ENCODE peak calls at places on chromosomes 3 and 15, in six cellular contexts. T is fibroblast of the aortic adventitia; Q is ovary; L is neural crest cell; H is activated CD8-positive, alpha-beta memory T cell treated with anti-CD3 and anti-CD28 coated beads for 24 hours; Z is SW 1271. M is an unnamed sample.

GRCh38 chr15:25177955-25178801 is 223.4 kb downstream of the SNRPN start:
- DNase-seq in T (no peak), Q (peak; percentile 6), H (peak; percentile 30), Z (no peak), L (no peak), M (no peak)

GRCh38 chr3:102092617-102093466 is 243.5 kb downstream of the NFKBIZ start:
- DNase-seq in H (no peak), Z (no peak), L (no peak), T (no peak), Q (no peak), M (no peak)

GRCh38 chr3:170622369-170623159 is 36.7 kb upstream of the SLC7A14 start:
- DNase-seq in T (peak; percentile 93), Q (peak; percentile 57), L (no peak), Z (no peak), H (no peak), M (peak; percentile 16)

GRCh38 chr3:150627557-150627956 is 24.4 kb downstream of the SELENOT start:
- DNase-seq in L (no peak), Q (no peak), T (peak; percentile 59), Z (no peak), H (no peak), M (no peak)

GRCh38 chr3:165070682-165071081 is 7.6 kb downstream of the SI start:
- DNase-seq in Z (no peak), L (no peak), Q (no peak), H (no peak), T (no peak), M (no peak)

GRCh38 chr3:14266361-14266760 is 87.7 kb downstream of the LSM3 start:
- DNase-seq in Q (peak; percentile 80), H (no peak), T (peak; percentile 91), L (no peak), Z (no peak), M (no peak)

GRCh38 chr15:78977091-78977571 is 32.3 kb upstream of the CTSH start:
- DNase-seq in T (no peak), Z (no peak), H (no peak), Q (no peak), L (no peak), M (no peak)

GRCh38 chr3:72147600-72147999 is 362.7 kb upstream of the PROK2 start:
- DNase-seq in L (no peak), Q (no peak), Z (no peak), H (no peak), T (no peak), M (no peak)

GRCh38 chr3:16286161-16286560 is 21.1 kb downstream of the OXNAD1 start:
- DNase-seq in T (no peak), L (no peak), Z (no peak), Q (no peak), H (peak; percentile 71), M (no peak)

GRCh38 chr3:180923561-180923960 is 11.1 kb downstream of the FXR1 start:
- DNase-seq in Q (no peak), L (no peak), H (no peak), T (no peak), Z (no peak), M (no peak)

GRCh38 chr3:125240496-125240895 is 27.9 kb upstream of the SLC12A8 start:
- DNase-seq in L (no peak), T (peak; percentile 30), Z (no peak), H (no peak), Q (no peak), M (no peak)

GRCh38 chr3:119289371-119289770 is 4.8 kb upstream of the ARHGAP31 start:
- DNase-seq in Z (no peak), H (no peak), L (no peak), Q (no peak), T (no peak), M (no peak)

GRCh38 chr3:33076952-33077351 is 20.0 kb downstream of the GLB1 start:
- DNase-seq in H (peak; percentile 26), L (no peak), Q (no peak), Z (no peak), T (no peak), M (no peak)

GRCh38 chr3:45937206-45938042 is 5.8 kb upstream of the CXCR6 start:
- DNase-seq in T (no peak), L (no peak), Q (no peak), Z (no peak), H (peak; percentile 53), M (no peak)

GRCh38 chr15:66901336-66902100 is 163.9 kb upstream of the SMAD3 start:
- DNase-seq in H (no peak), Q (no peak), T (peak; percentile 54), Z (peak; percentile 33), L (no peak), M (no peak)

GRCh38 chr3:33115024-33115768 is 1.4 kb downstream of the CRTAP start:
- DNase-seq in Q (peak; percentile 66), T (peak; percentile 96), H (no peak), Z (no peak), L (no peak), M (no peak)

GRCh38 chr3:112086857-112087524 is 802 bp downstream of the C3orf52 start:
- DNase-seq in Z (peak; percentile 25), L (no peak), T (peak; percentile 47), H (no peak), Q (no peak), M (no peak)

GRCh38 chr15:67156426-67156825 is 91.0 kb downstream of the SMAD3 start:
- DNase-seq in H (no peak), Z (no peak), L (no peak), Q (no peak), T (no peak), M (no peak)

GRCh38 chr3:148790841-148791240 is 36.8 kb upstream of the CPB1 start:
- DNase-seq in Q (no peak), T (peak; percentile 44), L (no peak), H (no peak), Z (no peak), M (no peak)

GRCh38 chr3:77338195-77338594 is 298.3 kb downstream of the ROBO2 start:
- DNase-seq in T (no peak), Z (no peak), Q (no peak), H (no peak), L (no peak), M (no peak)

GRCh38 chr15:66253643-66254363 is at the start of gene MEGF11:
- DNase-seq in L (peak; percentile 25), Z (peak; percentile 36), T (peak; percentile 35), H (no peak), Q (peak; percentile 38), M (no peak)

GRCh38 chr15:78440375-78441373 is 2.7 kb downstream of the IREB2 start:
- DNase-seq in L (no peak), T (no peak), Q (no peak), H (no peak), Z (no peak), M (no peak)

GRCh38 chr15:100601158-100601557 is 826 bp downstream of the LINS1 start:
- DNase-seq in Q (no peak), H (no peak), T (peak; percentile 7), L (no peak), Z (no peak), M (no peak)

GRCh38 chr3:184361532-184361931 is at the start of the genes CLCN2 and POLR2H:
- DNase-seq in L (peak; percentile 69), T (peak; percentile 26), Z (no peak), H (no peak), Q (peak; percentile 79), M (no peak)

GRCh38 chr15:39287322-39288195 is 293.3 kb upstream of the THBS1 start:
- DNase-seq in T (no peak), Q (no peak), L (no peak), Z (peak; percentile 2), H (no peak), M (no peak)

GRCh38 chr15:63600001-63600645 is 2.9 kb downstream of the FBXL22 start:
- DNase-seq in L (peak; percentile 20), Z (peak; percentile 23), Q (no peak), T (peak; percentile 15), H (no peak), M (no peak)

GRCh38 chr3:16834214-16834613 is 50.5 kb upstream of the PLCL2 start:
- DNase-seq in L (no peak), Q (no peak), H (no peak), Z (no peak), T (no peak), M (no peak)

GRCh38 chr3:172259191-172259590 is 189.1 kb downstream of the GHSR start:
- DNase-seq in Q (peak; percentile 43), Z (no peak), L (no peak), H (no peak), T (peak; percentile 52), M (no peak)

GRCh38 chr3:13495921-13496723 is 16.0 kb downstream of the HDAC11 start:
- DNase-seq in L (peak; percentile 76), T (peak; percentile 94), Z (peak; percentile 77), H (peak; percentile 87), Q (peak; percentile 62), M (no peak)